ENCODE peak calls at places on chromosome 4, in five cellular contexts. Q, X, W, E and J are unnamed samples.
A peak's percentile ranks its signal among the peaks of the same experiment; 100 is the strongest.

GRCh38 chr4:141080668-141081067 is 52.6 kb downstream of the RNF150 start:
- DNase-seq in X (no peak), E (no peak), W (no peak), Q (no peak), J (no peak)

GRCh38 chr4:174503079-174503724 is 19.1 kb downstream of the HPGD start:
- DNase-seq in W (no peak), X (no peak), Q (peak; percentile 42), E (peak; percentile 59), J (no peak)

GRCh38 chr4:145230726-145231125 is 50.3 kb upstream of the OTUD4 start:
- DNase-seq in Q (peak; percentile 80), E (no peak), X (no peak), W (peak; percentile 83), J (no peak)

GRCh38 chr4:142336251-142336934 is 509.7 kb downstream of the INPP4B start:
- DNase-seq in Q (no peak), E (no peak), W (no peak), X (no peak), J (no peak)

GRCh38 chr4:151331276-151332042 is 6.1 kb upstream of the SH3D19 start:
- DNase-seq in X (no peak), E (no peak), W (no peak), Q (peak; percentile 6), J (no peak)

GRCh38 chr4:187470061-187470460 is 525.5 kb upstream of the ZFP42 start:
- DNase-seq in W (no peak), E (no peak), Q (no peak), X (no peak), J (no peak)

GRCh38 chr4:139223682-139224317 is 46.8 kb upstream of the ELF2 start:
- DNase-seq in X (no peak), Q (no peak), W (peak; percentile 82), E (no peak), J (no peak)

GRCh38 chr4:57442834-57443291 is 332.7 kb upstream of the IGFBP7 start:
- DNase-seq in W (peak; percentile 40), X (no peak), Q (peak; percentile 68), E (peak; percentile 24), J (no peak)

GRCh38 chr4:158459085-158459820 is 62.4 kb upstream of the RXFP1 start:
- DNase-seq in E (no peak), Q (no peak), W (no peak), X (no peak), J (no peak)

GRCh38 chr4:44256414-44256813 is 192.2 kb downstream of the KCTD8 start:
- DNase-seq in Q (no peak), E (no peak), W (no peak), X (no peak), J (no peak)

GRCh38 chr4:153706519-153706918 is 22.4 kb downstream of the TLR2 start:
- DNase-seq in X (no peak), W (no peak), E (no peak), Q (no peak), J (no peak)

GRCh38 chr4:81194286-81194685 is 20.7 kb downstream of the PRKG2 start:
- DNase-seq in E (no peak), W (no peak), X (no peak), Q (no peak), J (no peak)

GRCh38 chr4:102263024-102263787 is 82.1 kb downstream of the SLC39A8 start:
- DNase-seq in E (no peak), W (peak; percentile 41), X (no peak), Q (peak; percentile 75), J (no peak)

GRCh38 chr4:87819281-87819919 is 13.4 kb upstream of the MEPE start:
- DNase-seq in Q (peak; percentile 27), W (peak; percentile 78), E (no peak), X (no peak), J (no peak)

GRCh38 chr4:40254961-40255721 is 58.3 kb downstream of the RHOH start:
- DNase-seq in X (no peak), E (no peak), W (peak; percentile 55), Q (peak; percentile 75), J (no peak)

GRCh38 chr4:168979338-168979737 is 30.7 kb downstream of the CBR4 start:
- DNase-seq in E (no peak), W (no peak), X (no peak), Q (no peak), J (no peak)
- H3K9me3 ChIP-seq in E (no peaks in the 10 kb centered on the region), W (no peaks in the 10 kb centered on the region), X (no peaks in the 10 kb centered on the region), Q (peaks cover 19% of the 10 kb centered on the region), J (peaks cover 12% of the 10 kb centered on the region)

GRCh38 chr4:478373-478772 is 20.6 kb downstream of the ZNF721 start:
- DNase-seq in Q (peak; percentile 1), W (peak; percentile 18), X (no peak), E (no peak), J (no peak)

GRCh38 chr4:473575-474457 is 25.1 kb downstream of the ZNF721 start:
- DNase-seq in E (peak; percentile 97), X (peak; percentile 95), W (peak; percentile 100), Q (peak; percentile 99), J (peak; percentile 74)

GRCh38 chr4:475962-476361 is 23.0 kb downstream of the ZNF721 start:
- DNase-seq in W (no peak), X (no peak), Q (no peak), E (no peak), J (no peak)

GRCh38 chr4:476501-476900 is 22.5 kb downstream of the ZNF721 start:
- DNase-seq in W (peak; percentile 13), X (no peak), Q (peak; percentile 19), E (no peak), J (no peak)

DNA sequence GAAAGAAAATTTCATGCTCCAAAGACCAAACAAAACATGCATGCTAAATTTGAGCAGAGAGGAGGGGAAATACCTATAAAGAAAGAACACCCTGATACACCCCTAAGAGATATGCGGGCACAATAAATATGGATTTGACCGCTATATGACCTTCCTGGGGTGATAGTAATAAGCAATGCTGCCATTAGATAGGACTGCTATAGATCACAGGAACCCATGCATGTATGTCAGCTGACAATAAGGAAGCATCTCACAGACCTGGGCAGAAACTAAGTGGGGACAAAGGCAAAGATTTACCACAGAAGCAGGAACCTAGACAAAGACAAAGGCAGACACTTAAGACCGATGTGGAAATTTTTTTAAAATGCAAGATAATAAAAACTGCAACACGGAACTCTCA is 21.3 kb downstream of the ZNF721 start:
- DNase-seq in X (no peak), Q (no peak), W (no peak), E (no peak), J (no peak)
- H3K9me3 ChIP-seq in X (peaks cover 18% of the 10 kb centered on the region), Q (no peaks in the 10 kb centered on the region), W (no peaks in the 10 kb centered on the region), E (no peaks in the 10 kb centered on the region), J (peaks cover 38% of the 10 kb centered on the region)

GRCh38 chr4:127313767-127314166 is 319.0 kb upstream of the INTU start:
- DNase-seq in X (no peak), Q (no peak), E (no peak), W (no peak), J (no peak)
- H3K9me3 ChIP-seq in X (no peaks in the 10 kb centered on the region), Q (peaks cover 26% of the 10 kb centered on the region), E (no peaks in the 10 kb centered on the region), W (no peaks in the 10 kb centered on the region), J (no peaks in the 10 kb centered on the region)

GRCh38 chr4:110626532-110627153 is 3.8 kb upstream of the PITX2 start:
- DNase-seq in W (no peak), Q (no peak), X (no peak), E (no peak), J (no peak)
- H3K9me3 ChIP-seq in W (no peaks in the 10 kb centered on the region), Q (no peaks in the 10 kb centered on the region), X (no peaks in the 10 kb centered on the region), E (no peaks in the 10 kb centered on the region), J (no peaks in the 10 kb centered on the region)

GRCh38 chr4:83606435-83606834 is 70.5 kb downstream of the GPAT3 start:
- DNase-seq in X (no peak), E (no peak), Q (no peak), W (no peak), J (no peak)
- H3K9me3 ChIP-seq in X (no peaks in the 10 kb centered on the region), E (no peaks in the 10 kb centered on the region), Q (peaks cover 12% of the 10 kb centered on the region), W (no peaks in the 10 kb centered on the region), J (no peaks in the 10 kb centered on the region)

DNA sequence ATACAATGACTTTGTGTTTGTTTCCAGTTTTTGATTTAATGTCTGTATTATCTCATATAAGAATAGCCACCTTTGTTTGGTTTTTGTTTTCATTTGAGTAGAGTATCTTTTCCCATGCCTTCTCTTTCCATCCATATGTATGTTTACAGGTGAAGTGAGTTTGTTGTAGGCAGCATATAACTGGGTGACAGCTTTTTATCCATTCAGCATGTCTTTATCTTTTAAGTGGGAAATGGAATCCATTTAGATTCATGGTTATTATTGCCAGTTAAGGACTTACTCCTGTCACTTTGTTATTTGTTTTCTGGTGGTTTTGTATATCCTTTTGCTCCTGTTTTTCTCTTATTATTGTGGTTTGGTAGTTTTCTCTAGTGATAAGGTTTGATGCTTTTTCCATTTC is 34.3 kb downstream of the SCLT1 start:
- DNase-seq in Q (no peak), W (no peak), E (no peak), X (no peak), J (no peak)
- H3K9me3 ChIP-seq in Q (peaks cover 57% of the 10 kb centered on the region), W (no peaks in the 10 kb centered on the region), E (peaks cover 6% of the 10 kb centered on the region), X (peaks cover 61% of the 10 kb centered on the region), J (peaks cover 20% of the 10 kb centered on the region)

DNA sequence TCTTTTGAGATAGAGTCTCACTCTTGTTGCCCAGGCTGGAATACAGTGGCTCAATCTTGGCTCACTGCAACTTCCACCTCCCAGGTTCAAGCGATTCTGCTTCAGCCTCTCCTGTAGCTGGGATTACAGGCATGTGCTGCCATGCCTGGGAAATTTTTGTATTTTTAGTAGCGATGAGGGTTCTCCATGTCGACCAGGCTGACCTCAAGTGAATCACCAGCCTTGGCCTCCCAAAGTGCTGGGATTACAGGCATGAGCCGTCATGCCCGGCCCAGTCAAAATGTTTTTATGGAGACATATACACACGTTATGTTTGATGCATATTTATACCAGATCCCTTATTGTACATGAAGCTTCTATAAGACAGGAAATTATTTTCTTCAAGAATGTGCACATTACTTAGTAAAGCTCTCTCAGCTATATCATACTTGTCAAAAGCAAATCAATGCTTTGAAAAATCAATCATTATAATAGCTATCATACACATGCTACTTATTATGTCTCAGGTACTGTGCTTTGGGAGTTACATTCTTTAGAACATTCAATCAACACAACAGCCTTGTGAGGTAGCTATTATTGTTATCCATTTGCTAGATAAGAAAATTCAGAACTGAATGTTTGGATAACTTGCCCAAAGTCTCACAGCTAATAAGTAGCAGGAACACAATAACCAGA is 269.2 kb downstream of the FSTL5 start:
- DNase-seq in E (no peak), Q (no peak), X (no peak), W (no peak), J (no peak)
- H3K9me3 ChIP-seq in E (no peaks in the 10 kb centered on the region), Q (no peaks in the 10 kb centered on the region), X (peaks cover 3% of the 10 kb centered on the region), W (no peaks in the 10 kb centered on the region), J (no peaks in the 10 kb centered on the region)

GRCh38 chr4:86362510-86362909 is 2.7 kb upstream of the MAPK10 start:
- DNase-seq in E (no peak), Q (no peak), W (no peak), X (no peak), J (no peak)

GRCh38 chr4:86367577-86367976 is 7.7 kb upstream of the MAPK10 start:
- DNase-seq in Q (peak; percentile 67), W (peak; percentile 43), X (no peak), E (no peak), J (no peak)

GRCh38 chr4:86366920-86367319 is 7.1 kb upstream of the MAPK10 start:
- DNase-seq in W (no peak), E (no peak), X (no peak), Q (no peak), J (no peak)

DNA sequence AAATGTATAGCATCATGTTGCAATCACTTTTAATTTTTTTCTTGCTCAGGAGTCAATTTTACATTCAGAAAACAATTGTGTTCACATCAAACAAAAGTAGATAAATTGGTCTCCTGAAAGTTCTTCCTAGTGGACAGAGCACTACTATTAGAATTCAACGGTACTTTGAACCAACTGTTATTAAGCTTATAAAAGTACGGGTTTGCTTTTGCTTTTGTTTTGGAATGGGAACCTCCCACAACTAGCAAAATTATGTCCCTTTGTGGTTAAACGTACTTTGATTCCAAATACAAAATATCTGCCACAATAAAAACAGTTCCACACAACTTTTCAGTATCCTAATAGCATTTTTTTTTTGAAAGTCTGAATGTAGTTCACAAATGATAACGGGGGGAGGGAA is 8.6 kb upstream of the MAPK10 start:
- DNase-seq in X (no peak), Q (no peak), E (no peak), W (no peak), J (no peak)
- H3K9me3 ChIP-seq in X (no peaks in the 10 kb centered on the region), Q (peaks cover 3% of the 10 kb centered on the region), E (no peaks in the 10 kb centered on the region), W (no peaks in the 10 kb centered on the region), J (no peaks in the 10 kb centered on the region)